ENCODE peak calls at places on chromosomes 2 and 18, in ten cellular contexts. O is AG04450; U is right cardiac atrium; D is neuronal stem cell; T is dorsolateral prefrontal cortex; F is breast epithelium; S is CD4-positive, alpha-beta memory T cell; Z is H9; K is PC-9; Y is mammary epithelial cell. P is an unnamed sample.
A peak's percentile ranks its signal among the peaks of the same experiment; 100 is the strongest.

GRCh38 chr2:56199492-56199891 is 15.7 kb downstream of the CCDC85A start:
- DNase-seq in Y (peak; percentile 24), Z (no peak), K (no peak), U (no peak), S (no peak), T (no peak), D (no peak), O (no peak), F (no peak), P (no peak)

GRCh38 chr2:210577263-210578071 is 21.1 kb downstream of the CPS1 start:
- DNase-seq in Z (no peak), O (no peak), F (no peak), S (peak; percentile 28), Y (peak; percentile 25), T (no peak), K (no peak), D (peak; percentile 40), U (no peak), P (no peak)

GRCh38 chr2:144643537-144644336 is 123.8 kb upstream of the ZEB2 start:
- DNase-seq in U (no peak), T (no peak), Y (no peak), O (no peak), K (no peak), D (no peak), S (no peak), F (no peak), Z (no peak), P (no peak)

GRCh38 chr2:236503583-236503982 is 66.0 kb upstream of the ACKR3 start:
- DNase-seq in Y (no peak), S (no peak), T (peak; percentile 48), O (no peak), Z (no peak), D (no peak), U (peak; percentile 62), F (no peak), K (no peak), P (no peak)

GRCh38 chr2:216873573-216873972 is 13.7 kb upstream of the TNP1 start:
- DNase-seq in S (no peak), Y (no peak), K (no peak), Z (no peak), U (no peak), D (no peak), O (no peak), T (no peak), F (no peak), P (no peak)

GRCh38 chr2:9984217-9984739 is 32.8 kb downstream of the GRHL1 start:
- DNase-seq in F (no peak), D (peak; percentile 40), T (no peak), Z (no peak), O (no peak), K (no peak), S (peak; percentile 60), U (no peak), Y (peak; percentile 11), P (no peak)

GRCh38 chr18:24014986-24015896 is 687 bp downstream of the TTC39C start:
- DNase-seq in T (peak; percentile 55), K (peak; percentile 46), S (peak; percentile 46), Y (peak; percentile 43), F (peak; percentile 39), Z (peak; percentile 51), U (peak; percentile 82), O (no peak), D (peak; percentile 46), P (peak; percentile 66)

GRCh38 chr2:231655494-231656408 is 52.6 kb upstream of the PTMA start:
- DNase-seq in S (no peak), U (no peak), D (no peak), F (no peak), O (no peak), Z (peak; percentile 60), K (no peak), T (no peak), Y (no peak), P (no peak)

GRCh38 chr2:231621051-231621879 is 28.6 kb downstream of the TEX44 start:
- DNase-seq in Y (no peak), Z (peak; percentile 80), K (peak; percentile 94), S (no peak), F (peak; percentile 82), D (no peak), T (no peak), O (no peak), U (peak; percentile 64), P (peak; percentile 19)

GRCh38 chr18:3481696-3482210 is 31.8 kb downstream of the TGIF1 start:
- DNase-seq in K (no peak), T (no peak), U (no peak), F (no peak), Z (peak; percentile 63), Y (no peak), O (peak; percentile 13), D (no peak), S (peak; percentile 30), P (no peak)

GRCh38 chr2:152106464-152106863 is 7.6 kb upstream of the CACNB4 start:
- DNase-seq in D (no peak), Z (no peak), Y (peak; percentile 29), F (no peak), K (no peak), S (no peak), U (no peak), T (no peak), O (no peak), P (no peak)

GRCh38 chr2:173400760-173401159 is 46.1 kb downstream of the CDCA7 start:
- DNase-seq in K (no peak), O (no peak), F (no peak), Y (no peak), T (no peak), D (no peak), Z (no peak), S (no peak), U (no peak), P (no peak)

GRCh38 chr2:71548589-71549485 is 95.5 kb downstream of the DYSF start:
- DNase-seq in U (peak; percentile 91), F (peak; percentile 40), S (peak; percentile 45), T (peak; percentile 82), Y (peak; percentile 40), Z (peak; percentile 76), D (peak; percentile 52), K (peak; percentile 55), O (no peak), P (peak; percentile 83)

GRCh38 chr18:57768557-57769326 is 34.4 kb downstream of the ATP8B1 start:
- DNase-seq in Y (no peak), K (no peak), S (no peak), T (no peak), Z (no peak), U (no peak), D (no peak), F (no peak), O (no peak), P (no peak)

GRCh38 chr2:161426788-161427412 is 10.8 kb downstream of the TBR1 start:
- DNase-seq in Z (peak; percentile 41), D (peak; percentile 24), Y (peak; percentile 21), U (no peak), T (no peak), F (no peak), K (no peak), S (no peak), O (no peak), P (no peak)

GRCh38 chr2:27322301-27322765 is 564 bp downstream of the MPV17 start:
- DNase-seq in F (no peak), S (peak; percentile 6), O (no peak), U (no peak), T (no peak), K (no peak), D (no peak), Z (no peak), Y (no peak), P (no peak)

GRCh38 chr2:35973132-35973736 is 382.3 kb upstream of the CRIM1 start:
- DNase-seq in K (no peak), Y (peak; percentile 25), Z (no peak), S (peak; percentile 5), O (no peak), D (peak; percentile 12), U (no peak), T (no peak), F (no peak), P (no peak)

DNA sequence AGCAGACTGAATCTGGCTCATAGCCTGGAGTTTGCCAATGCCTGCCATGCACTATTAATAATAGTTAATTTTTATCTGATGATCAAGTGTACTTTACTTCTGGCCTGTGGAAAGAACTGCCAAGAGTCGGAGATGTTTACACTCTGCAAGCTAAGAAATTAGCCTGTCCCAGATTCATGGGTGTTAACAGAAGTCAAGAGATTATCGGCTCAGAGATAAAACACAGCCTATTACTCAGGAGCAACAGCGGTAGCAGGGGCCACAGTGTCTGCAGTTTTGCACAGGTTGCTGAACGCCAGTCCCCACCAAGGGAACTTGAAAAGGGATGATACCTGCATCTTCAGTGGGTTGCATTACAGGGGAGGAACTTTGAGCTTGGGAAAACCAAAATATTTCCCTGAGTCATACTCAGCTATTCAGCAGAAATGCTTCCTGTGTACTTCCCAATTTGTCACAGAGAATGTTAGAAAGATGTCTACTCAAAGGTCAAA is 4.3 kb upstream of the ADI1 start:
- DNase-seq in Z (no peak), U (no peak), T (no peak), F (no peak), Y (peak; percentile 11), S (no peak), K (peak; percentile 61), O (no peak), D (no peak), P (no peak)
- H3K27ac ChIP-seq in Z (no peak overlapping the region), U (peak overlapping the region; percentile 89), T (no peak overlapping the region), F (no peak overlapping the region), Y (no peak overlapping the region), S (no peak overlapping the region), K (peak overlapping the region; percentile 38), O (peak overlapping the region; percentile 47), D (no peak overlapping the region), P (no peak overlapping the region)

DNA sequence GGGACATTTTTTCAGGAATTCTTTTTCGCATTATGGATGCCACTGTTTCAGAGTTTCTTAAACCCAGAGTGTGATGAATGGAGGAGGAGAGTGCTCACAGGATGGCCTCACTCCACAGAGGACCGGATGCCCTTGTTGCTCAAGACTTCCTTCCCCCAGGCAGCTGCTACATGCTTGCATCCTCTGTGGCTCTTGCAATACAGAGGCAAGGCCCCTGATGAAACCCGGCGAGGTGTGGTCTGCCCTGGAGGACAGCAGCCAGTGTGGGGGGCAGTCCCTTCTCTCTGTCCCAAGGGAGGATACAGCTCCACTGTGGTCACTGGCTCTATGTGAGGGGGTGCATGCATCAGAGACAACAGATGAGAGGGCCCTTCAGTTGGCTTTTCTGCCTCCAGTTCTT is 109.6 kb downstream of the SH3RF3 start:
- DNase-seq in S (peak; percentile 42), Y (peak; percentile 48), F (peak; percentile 53), T (no peak), U (peak; percentile 86), K (peak; percentile 83), D (no peak), O (peak; percentile 74), Z (no peak), P (peak; percentile 24)
- H3K27ac ChIP-seq in S (no peak overlapping the region), Y (no peak overlapping the region), F (peak overlapping the region; percentile 12), T (no peak overlapping the region), U (peak overlapping the region; percentile 23), K (peak overlapping the region; percentile 88), D (no peak overlapping the region), O (peak overlapping the region; percentile 82), Z (no peak overlapping the region), P (no peak overlapping the region)

GRCh38 chr18:73261923-73262322 is 394.1 kb upstream of the NETO1 start:
- DNase-seq in Z (no peak), U (no peak), S (no peak), K (no peak), F (no peak), D (no peak), O (no peak), T (no peak), Y (no peak), P (no peak)
- H3K27ac ChIP-seq in Z (no peak overlapping the region), U (no peak overlapping the region), S (no peak overlapping the region), K (peak overlapping the region; percentile 18), F (no peak overlapping the region), D (no peak overlapping the region), O (no peak overlapping the region), T (no peak overlapping the region), Y (no peak overlapping the region), P (no peak overlapping the region)

GRCh38 chr2:176653856-176654443 is 384.7 kb downstream of the MTX2 start:
- DNase-seq in Z (peak; percentile 81), S (no peak), U (peak; percentile 79), F (no peak), O (peak; percentile 4), T (peak; percentile 58), D (peak; percentile 37), Y (peak; percentile 67), K (no peak), P (peak; percentile 5)
- H3K27ac ChIP-seq in Z (no peak overlapping the region), S (no peak overlapping the region), U (no peak overlapping the region), F (no peak overlapping the region), O (no peak overlapping the region), T (no peak overlapping the region), D (no peak overlapping the region), Y (no peak overlapping the region), K (no peak overlapping the region), P (no peak overlapping the region)